ENCODE peak calls at places on chromosomes 7 and 10, in five cellular contexts. V is A549; P is CD8-positive, alpha-beta memory T cell; L is suprapubic skin; G is Panc1. C is an unnamed sample.

GRCh38 chr7:158850390-158851174 is 5.8 kb upstream of the DYNC2I1 start:
- DNase-seq in V (no peak), P (no peak), L (no peak), G (no peak), C (no peak)

GRCh38 chr7:130277763-130278643 is 11.3 kb downstream of the CPA2 start:
- DNase-seq in V (peak), P (no peak), L (no peak), G (no peak), C (no peak)

GRCh38 chr10:97138777-97139317 is 46.9 kb downstream of the SLIT1 start:
- DNase-seq in V (no peak), P (no peak), L (no peak), G (no peak), C (no peak)

GRCh38 chr10:91652364-91652763 is 19.5 kb upstream of the PPP1R3C start:
- DNase-seq in V (peak), P (no peak), L (no peak), G (no peak), C (no peak)

GRCh38 chr7:129778770-129779601 is 167.5 kb downstream of the NRF1 start:
- DNase-seq in V (no peak), P (no peak), L (no peak), G (no peak), C (no peak)

GRCh38 chr7:95684037-95684436 is 87.7 kb upstream of the PDK4 start:
- DNase-seq in V (peak), P (no peak), L (no peak), G (peak), C (no peak)

GRCh38 chr7:91263359-91264082 is 712 bp upstream of the FZD1 start:
- DNase-seq in V (peak), P (no peak), L (no peak), G (no peak), C (no peak)

GRCh38 chr7:102914585-102914984 is 1.8 kb downstream of the LRRC17 start:
- DNase-seq in V (no peak), P (no peak), L (no peak), G (no peak), C (no peak)

GRCh38 chr7:120857558-120858298 is at the start of gene TSPAN12:
- DNase-seq in V (peak), P (peak), L (peak), G (no peak), C (peak)

GRCh38 chr7:116417593-116418345 is 81.8 kb upstream of the CAV2 start:
- DNase-seq in V (peak), P (no peak), L (no peak), G (no peak), C (no peak)

GRCh38 chr7:98209166-98209920 is 1.9 kb upstream of the BHLHA15 start:
- DNase-seq in V (no peak), P (no peak), L (peak), G (no peak), C (no peak)

GRCh38 chr7:30932562-30932961 is 20.9 kb downstream of the AQP1 start:
- DNase-seq in V (no peak), P (no peak), L (no peak), G (no peak), C (no peak)

GRCh38 chr7:22849158-22849557 is 26.5 kb upstream of the TOMM7 start:
- DNase-seq in V (no peak), P (no peak), L (no peak), G (no peak), C (no peak)

GRCh38 chr10:48610585-48611093 is 5.8 kb upstream of the ARHGAP22 start:
- DNase-seq in V (no peak), P (no peak), L (peak), G (no peak), C (no peak)

GRCh38 chr7:6432786-6433185 is 15.0 kb downstream of the DAGLB start:
- DNase-seq in V (no peak), P (no peak), L (no peak), G (no peak), C (no peak)

GRCh38 chr10:72065439-72066025 is 22.8 kb downstream of the SPOCK2 start:
- DNase-seq in V (no peak), P (no peak), L (no peak), G (no peak), C (no peak)

GRCh38 chr10:126921162-126921561 is 15.9 kb downstream of the DOCK1 start:
- DNase-seq in V (no peak), P (no peak), L (no peak), G (no peak), C (no peak)

GRCh38 chr10:126914561-126914960 is 9.3 kb downstream of the DOCK1 start:
- DNase-seq in V (no peak), P (no peak), L (no peak), G (no peak), C (no peak)

GRCh38 chr10:126919426-126919825 is 14.2 kb downstream of the DOCK1 start:
- DNase-seq in V (no peak), P (no peak), L (no peak), G (no peak), C (no peak)

GRCh38 chr10:126917375-126917774 is 12.1 kb downstream of the DOCK1 start:
- DNase-seq in V (no peak), P (no peak), L (no peak), G (no peak), C (no peak)

GRCh38 chr10:126917975-126918908 is 13.0 kb downstream of the DOCK1 start:
- DNase-seq in V (no peak), P (no peak), L (no peak), G (no peak), C (no peak)
- H3K4me3 ChIP-seq in V (no peak), P (no peak), L (no peak), G (no peak), C (no peak)

DNA sequence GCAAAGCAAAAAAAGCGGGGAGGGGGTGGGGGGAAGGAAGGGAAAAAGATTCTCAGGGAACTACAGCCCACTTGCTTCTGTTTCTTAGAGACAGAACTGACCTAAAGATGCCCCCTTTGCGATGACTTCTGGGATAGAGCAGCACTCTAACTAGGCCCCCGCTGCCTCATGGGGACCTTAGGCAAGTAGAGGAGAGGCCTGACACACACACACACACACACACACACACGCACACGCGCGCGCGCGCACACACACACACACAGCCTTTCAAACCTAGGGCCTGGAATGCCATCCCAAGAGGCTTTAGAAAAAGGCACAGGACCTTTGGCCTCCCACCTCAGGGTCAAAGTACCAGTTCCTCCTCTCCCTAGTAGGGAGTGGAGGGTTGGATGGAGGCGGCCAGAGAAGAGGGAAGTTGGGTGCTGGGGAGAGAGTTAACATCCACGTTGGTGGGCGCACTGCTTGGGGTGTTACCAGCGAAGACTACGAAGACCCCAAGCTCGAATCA is 1.4 kb upstream of the COL1A2 start:
- DNase-seq in V (no peak), P (no peak), L (no peak), G (no peak), C (no peak)
- H3K4me3 ChIP-seq in V (no peak), P (no peak), L (peak), G (no peak), C (no peak)

GRCh38 chr7:143239822-143240221 is 18.0 kb downstream of the TAS2R40 start:
- DNase-seq in V (no peak), P (no peak), L (no peak), G (no peak), C (no peak)

GRCh38 chr7:143238289-143238995 is 16.6 kb downstream of the TAS2R40 start:
- DNase-seq in V (no peak), P (no peak), L (no peak), G (no peak), C (no peak)

GRCh38 chr7:143243011-143243410 is 20.2 kb upstream of the GSTK1 start:
- DNase-seq in V (no peak), P (no peak), L (no peak), G (no peak), C (no peak)

GRCh38 chr7:143237363-143237762 is 15.5 kb downstream of the TAS2R40 start:
- DNase-seq in V (no peak), P (no peak), L (no peak), G (no peak), C (no peak)

DNA sequence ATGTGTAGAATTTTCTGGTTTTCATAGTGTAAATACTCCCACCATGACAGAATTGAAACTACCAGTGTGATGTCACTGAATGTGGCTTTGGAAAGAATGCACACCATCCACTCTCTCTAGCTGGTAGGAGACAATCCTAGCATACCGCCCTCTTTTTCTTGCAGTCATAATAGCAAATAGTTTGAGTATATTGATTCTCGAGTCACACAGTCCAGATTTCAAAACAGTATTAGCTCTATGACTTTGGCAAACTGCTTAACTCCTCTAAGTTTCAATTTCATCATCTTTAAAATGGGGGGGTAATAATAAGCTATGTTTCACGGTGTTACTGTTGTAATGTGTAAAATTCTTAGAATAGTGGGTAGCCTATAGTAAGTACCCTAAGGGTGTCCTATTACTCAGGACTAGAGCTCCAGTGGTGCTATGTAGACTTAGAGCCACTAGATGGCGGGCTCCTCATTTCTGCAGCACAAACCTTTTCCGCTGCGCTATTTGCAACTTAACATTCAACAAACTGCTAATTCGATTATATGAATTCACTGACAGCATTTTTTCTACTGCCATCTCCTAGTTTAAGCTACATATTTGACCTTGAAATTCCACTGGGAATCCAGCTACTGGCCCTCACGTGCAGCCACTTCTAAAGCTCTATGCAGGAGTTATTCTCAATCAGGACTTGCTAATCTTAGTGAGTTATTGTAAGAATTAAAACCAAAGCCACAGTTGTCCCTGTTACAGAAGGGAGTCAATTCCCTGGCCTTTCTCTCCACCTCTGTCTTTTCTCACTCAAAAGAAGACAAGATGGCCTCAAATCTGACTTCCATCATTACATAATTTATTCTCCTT is 18.7 kb downstream of the TAS2R40 start:
- DNase-seq in V (peak), P (peak), L (no peak), G (no peak), C (peak)
- H3K4me3 ChIP-seq in V (no peak), P (no peak), L (no peak), G (no peak), C (no peak)

GRCh38 chr10:14571866-14572507 is 202.7 kb downstream of the FAM107B start:
- DNase-seq in V (peak), P (peak), L (no peak), G (no peak), C (peak)
- H3K4me3 ChIP-seq in V (peak), P (peak), L (no peak), G (no peak), C (peak)

GRCh38 chr10:133246236-133246626 is 8.6 kb downstream of the VENTX start:
- DNase-seq in V (no peak), P (no peak), L (no peak), G (no peak), C (no peak)
- H3K4me3 ChIP-seq in V (no peak), P (no peak), L (no peak), G (no peak), C (no peak)

DNA sequence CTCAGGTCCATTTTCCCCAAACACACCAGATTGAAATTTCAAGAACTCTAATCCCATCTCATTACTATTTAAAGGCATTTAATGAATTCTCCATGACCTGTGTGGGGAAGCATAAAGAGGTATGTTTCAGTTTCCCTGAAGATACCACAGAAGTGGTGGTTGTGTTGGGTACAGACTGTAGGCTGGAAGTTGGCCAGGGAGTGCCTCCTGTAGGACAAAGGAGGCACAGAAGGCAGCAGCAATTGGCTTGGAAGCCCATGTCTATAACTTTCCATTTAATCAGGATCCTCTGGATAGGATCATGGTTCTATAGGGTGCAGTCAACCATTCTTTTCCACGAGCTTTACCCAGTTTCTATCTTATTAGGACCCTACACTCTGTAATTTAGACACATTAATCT is 8.6 kb upstream of the BET1 start:
- DNase-seq in V (peak), P (no peak), L (no peak), G (no peak), C (no peak)
- H3K4me3 ChIP-seq in V (no peak), P (no peak), L (no peak), G (no peak), C (no peak)

DNA sequence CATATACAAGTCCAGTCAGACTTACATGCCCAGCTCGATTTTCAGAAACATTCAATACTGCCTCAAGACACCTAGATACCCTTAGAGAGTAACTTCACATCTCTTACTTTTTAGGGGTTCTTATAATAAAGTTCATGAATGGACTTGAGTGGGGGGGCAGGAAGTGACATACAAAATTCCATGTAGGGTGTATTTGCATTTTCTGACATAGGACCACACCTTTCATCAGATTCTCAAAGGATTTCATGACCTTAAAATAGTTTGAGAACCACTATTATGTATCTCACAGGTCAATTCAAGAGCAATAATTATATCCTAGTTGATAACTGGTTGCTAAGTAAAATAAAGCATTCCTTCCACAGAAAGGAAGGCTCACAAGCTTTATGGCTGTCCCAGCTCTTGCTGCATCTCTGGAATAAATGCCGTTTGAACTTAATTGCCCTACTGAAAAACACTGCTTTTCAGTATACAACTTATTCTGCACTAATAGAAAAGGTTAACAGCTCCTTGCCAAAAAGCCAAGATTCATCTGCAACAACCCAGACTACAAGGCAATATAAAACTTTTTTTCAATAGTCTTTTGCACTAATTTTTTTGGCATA is 2.3 kb downstream of the P4HA1 start:
- DNase-seq in V (peak), P (no peak), L (no peak), G (no peak), C (no peak)
- H3K4me3 ChIP-seq in V (peak), P (peak), L (peak), G (peak), C (peak)

C was measured in Jurkat, Clone E6-1.